ENCODE peak calls at places on chromosomes 4 and X, in six cellular contexts. C is IMR-90, N is SK-N-SH, Z is neural progenitor cell, W is H9, S is fibroblast of lung. V is an unnamed sample.

GRCh38 chr4:87165886-87166285 is 54.5 kb downstream of the KLHL8 start:
- DNase-seq in N (no peak), S (no peak), Z (no peak), W (no peak), C (no peak), V (no peak)

GRCh38 chr4:185318679-185319078 is 77.0 kb downstream of the LRP2BP start:
- DNase-seq in N (no peak), S (no peak), Z (peak; percentile 66), C (no peak), W (no peak), V (peak; percentile 44)

GRCh38 chr4:72295966-72296557 is 264.3 kb downstream of the NPFFR2 start:
- DNase-seq in Z (peak; percentile 75), S (peak; percentile 74), W (no peak), C (peak; percentile 57), N (peak; percentile 48), V (no peak)

GRCh38 chr4:152098365-152099060 is 337.7 kb upstream of the GATB start:
- DNase-seq in C (no peak), Z (no peak), S (no peak), N (no peak), W (no peak), V (no peak)

GRCh38 chr4:30005995-30006394 is 714.2 kb upstream of the PCDH7 start:
- DNase-seq in W (no peak), N (no peak), Z (no peak), S (no peak), C (no peak), V (no peak)

GRCh38 chrX:44569122-44569521 is 26.5 kb upstream of the FUNDC1 start:
- DNase-seq in C (no peak), S (peak; percentile 9), N (no peak), Z (no peak), W (no peak), V (no peak)

GRCh38 chrX:26649534-26649933 is 433.6 kb downstream of the MAGEB5 start:
- DNase-seq in Z (peak; percentile 29), C (peak; percentile 27), N (peak; percentile 11), W (no peak), S (peak; percentile 28), V (peak; percentile 8)

GRCh38 chr4:61200195-61200990 is at the start of gene ADGRL3:
- DNase-seq in Z (peak; percentile 95), W (peak; percentile 89), S (peak; percentile 50), C (peak; percentile 6), N (peak; percentile 81), V (peak; percentile 56)

GRCh38 chr4:124025423-124025822 is 628.8 kb downstream of the SPRY1 start:
- DNase-seq in W (no peak), S (no peak), Z (no peak), N (no peak), C (no peak), V (no peak)

GRCh38 chr4:66667249-66667648 is 878.1 kb downstream of the CENPC start:
- DNase-seq in N (no peak), S (no peak), W (no peak), C (no peak), Z (no peak), V (no peak)

GRCh38 chrX:48789366-48790220 is 3.2 kb downstream of the GATA1 start:
- DNase-seq in Z (no peak), W (no peak), N (no peak), C (no peak), S (no peak), V (no peak)

GRCh38 chrX:48791063-48791820 is 4.9 kb downstream of the GATA1 start:
- DNase-seq in S (no peak), W (no peak), Z (no peak), N (no peak), C (no peak), V (no peak)

GRCh38 chrX:48787809-48788471 is 1.6 kb downstream of the GATA1 start:
- DNase-seq in S (no peak), N (no peak), Z (no peak), W (no peak), C (no peak), V (no peak)

GRCh38 chrX:48792219-48792618 is 5.8 kb downstream of the GATA1 start:
- DNase-seq in C (no peak), Z (no peak), S (no peak), N (no peak), W (no peak), V (no peak)

DNA sequence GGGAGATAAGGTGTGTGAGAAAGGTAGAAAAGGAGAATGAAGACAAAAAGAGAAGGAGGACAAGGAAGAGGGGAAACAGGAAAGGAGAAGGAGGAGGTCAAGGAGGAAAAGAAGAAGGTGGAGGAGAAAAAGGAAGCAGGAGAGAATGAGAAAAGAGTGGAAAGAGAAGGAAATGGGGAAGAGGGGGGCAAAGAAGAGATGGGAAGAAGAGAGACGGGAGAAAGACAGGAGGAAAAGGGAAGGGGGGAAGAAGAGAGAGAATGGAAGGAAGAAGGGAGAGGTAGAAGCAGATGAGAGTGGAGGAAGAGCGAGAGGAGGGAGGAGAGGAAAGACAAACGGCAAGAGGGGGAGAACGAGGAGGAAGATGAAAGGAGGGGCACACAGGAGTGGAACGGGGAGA is 4.1 kb downstream of the GATA1 start:
- DNase-seq in N (no peak), C (no peak), Z (no peak), W (no peak), S (no peak), V (no peak)
- H3K9ac ChIP-seq in N (no peak overlapping the region), C (no peak overlapping the region), Z (no peak overlapping the region), W (no peak overlapping the region), S (no peak overlapping the region), V (no peak overlapping the region)

GRCh38 chrX:72142094-72142843 is 10.6 kb upstream of the RTL5 start:
- DNase-seq in C (no peak), Z (peak; percentile 78), S (no peak), W (no peak), N (peak; percentile 54), V (no peak)
- H3K9ac ChIP-seq in C (no peak overlapping the region), Z (no peak overlapping the region), S (no peak overlapping the region), W (no peak overlapping the region), N (no peak overlapping the region), V (no peak overlapping the region)

DNA sequence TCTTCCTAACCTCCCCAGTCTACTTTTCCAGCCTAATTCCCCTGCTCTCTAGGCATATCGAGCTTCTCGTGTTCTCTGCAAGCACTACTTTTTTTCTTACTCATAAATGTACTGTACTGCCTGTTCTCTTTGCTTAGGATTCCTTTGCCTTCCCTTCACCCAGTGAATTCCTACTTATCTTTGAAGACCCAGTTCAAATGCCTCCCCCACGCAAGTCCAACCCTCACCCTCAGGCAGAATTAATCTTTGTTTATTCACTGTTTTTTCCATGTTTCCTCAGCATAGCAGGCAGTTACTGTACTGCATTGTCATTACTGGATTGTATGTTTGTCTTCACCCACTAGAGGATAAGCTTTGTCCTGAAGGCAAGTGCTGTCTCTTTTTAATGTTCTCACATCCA is 287.7 kb downstream of the BMPR1B start:
- DNase-seq in W (no peak), S (no peak), N (no peak), Z (no peak), C (no peak), V (no peak)
- H3K9ac ChIP-seq in W (no peak overlapping the region), S (no peak overlapping the region), N (no peak overlapping the region), Z (no peak overlapping the region), C (no peak overlapping the region), V (no peak overlapping the region)

DNA sequence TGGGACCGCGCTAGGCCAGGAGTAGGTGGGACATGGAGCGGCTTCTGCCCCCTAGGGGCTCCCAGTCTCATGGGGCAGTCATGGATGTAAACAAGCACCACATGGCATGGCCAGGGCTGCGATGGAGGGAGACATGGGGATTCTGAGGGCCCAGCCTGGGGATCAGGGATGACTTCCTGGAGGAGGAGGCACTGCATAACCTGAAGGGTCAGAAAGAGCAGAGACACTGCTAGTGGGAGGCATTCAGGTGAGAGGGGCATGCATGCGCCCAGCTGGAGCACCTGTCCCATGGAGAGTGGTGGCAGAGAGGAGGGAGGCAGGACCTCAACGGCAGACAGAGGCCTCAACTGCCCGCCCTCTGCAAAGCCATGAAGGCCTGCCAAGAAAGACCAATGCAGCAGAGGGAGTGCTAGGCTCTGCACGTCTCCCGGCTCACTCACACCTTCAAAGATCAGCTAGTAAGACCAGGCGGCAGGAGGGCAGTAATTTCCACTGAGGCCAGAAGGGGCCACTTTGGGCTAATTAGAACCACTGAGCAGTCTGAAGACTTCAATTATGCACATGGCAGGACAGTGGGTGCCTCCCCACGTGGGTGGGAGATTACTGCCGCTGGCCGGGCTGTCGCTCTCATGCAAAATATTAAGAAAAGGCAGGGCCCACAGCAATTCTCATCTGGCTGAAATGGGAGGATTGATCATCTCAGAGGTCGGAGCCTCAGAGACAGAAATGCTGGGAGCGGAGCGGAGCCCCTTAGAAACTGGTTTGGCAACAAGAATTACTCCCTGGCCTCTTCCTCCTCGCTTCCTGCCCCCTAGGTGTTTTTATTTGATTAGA is 69.6 kb downstream of the PPP2R2C start:
- DNase-seq in N (no peak), W (peak; percentile 56), S (no peak), Z (peak; percentile 56), C (no peak), V (peak; percentile 30)
- H3K9ac ChIP-seq in N (no peak overlapping the region), W (no peak overlapping the region), S (no peak overlapping the region), Z (no peak overlapping the region), C (no peak overlapping the region), V (no peak overlapping the region)

GRCh38 chr4:37685726-37686372 is 327 bp downstream of the RELL1 start:
- DNase-seq in W (no peak), Z (peak; percentile 77), S (peak; percentile 41), C (peak; percentile 22), N (peak; percentile 76), V (no peak)

GRCh38 chr4:37684154-37684553 is 2.0 kb downstream of the RELL1 start:
- DNase-seq in C (no peak), W (no peak), N (no peak), Z (no peak), S (no peak), V (no peak)

GRCh38 chr4:37686373-37687174 is at the start of gene RELL1:
- DNase-seq in W (peak; percentile 100), C (peak; percentile 99), Z (peak; percentile 98), S (peak; percentile 100), N (peak; percentile 97), V (peak; percentile 93)

GRCh38 chr4:37687175-37687525 is 974 bp upstream of the RELL1 start:
- DNase-seq in Z (peak; percentile 18), N (no peak), W (no peak), C (no peak), S (no peak), V (no peak)

DNA sequence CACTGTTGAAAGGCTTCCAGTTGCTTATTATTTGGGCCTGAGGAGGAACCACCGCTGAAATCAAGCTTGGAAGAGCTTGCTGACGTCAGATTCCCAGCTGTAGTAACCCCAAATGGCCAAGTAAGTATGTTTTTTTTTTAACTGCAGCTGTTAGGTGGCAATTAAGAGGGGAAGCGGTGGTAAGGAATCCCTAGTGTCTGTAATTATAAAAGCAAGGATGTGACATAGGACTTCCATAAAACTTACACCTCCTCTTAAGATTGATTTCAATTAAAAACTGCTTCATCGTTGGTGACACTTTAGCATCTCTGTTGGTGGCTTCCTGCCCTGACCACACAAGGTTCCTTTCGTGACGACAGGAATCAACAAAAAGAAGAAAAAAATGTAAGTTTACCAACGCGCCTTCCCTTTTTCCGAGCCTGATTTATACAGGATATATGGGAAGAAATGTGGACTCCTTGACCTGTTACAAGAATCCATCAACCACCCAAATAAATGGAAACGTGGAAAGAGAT is 908 bp downstream of the RELL1 start:
- DNase-seq in C (peak; percentile 82), N (no peak), Z (peak; percentile 16), S (peak; percentile 85), W (no peak), V (no peak)
- H3K9ac ChIP-seq in C (peak overlapping the region; percentile 54), N (peak overlapping the region; percentile 93), Z (no peak overlapping the region), S (peak overlapping the region; percentile 97), W (peak overlapping the region; percentile 27), V (peak overlapping the region; percentile 86)

GRCh38 chrX:9342581-9343051 is 122.2 kb upstream of the TBL1X start:
- DNase-seq in N (peak; percentile 90), W (peak; percentile 85), C (peak; percentile 80), Z (peak; percentile 85), S (peak; percentile 91), V (peak; percentile 76)
- H3K9ac ChIP-seq in N (no peak overlapping the region), W (no peak overlapping the region), C (no peak overlapping the region), Z (no peak overlapping the region), S (no peak overlapping the region), V (peak overlapping the region; percentile 51)

GRCh38 chr4:167415461-167415860 is 181.2 kb upstream of the SPOCK3 start:
- DNase-seq in C (no peak), S (no peak), Z (no peak), N (no peak), W (no peak), V (no peak)
- H3K9ac ChIP-seq in C (no peak overlapping the region), S (no peak overlapping the region), Z (no peak overlapping the region), N (no peak overlapping the region), W (no peak overlapping the region), V (no peak overlapping the region)